ENCODE peak calls at places on chromosomes 3 and 15, in six cellular contexts. Q is mesendoderm, Z is neuronal stem cell, A is H1, N is IMR-90, S is H9. E is an unnamed sample.
A peak's percentile ranks its signal among the peaks of the same experiment; 100 is the strongest.

GRCh38 chr3:110620118-110620517 is 451.5 kb upstream of the NECTIN3 start:
- DNase-seq in S (no peak), Q (peak; percentile 89), A (no peak), Z (no peak), N (no peak), E (peak; percentile 24)

GRCh38 chr3:178060406-178060805 is 475.8 kb upstream of the KCNMB2 start:
- DNase-seq in N (peak; percentile 71), Z (no peak), A (no peak), S (no peak), Q (no peak), E (no peak)

GRCh38 chr15:27679621-27680521 is 419.2 kb downstream of the OCA2 start:
- DNase-seq in Z (no peak), N (no peak), Q (peak; percentile 62), S (peak; percentile 50), A (no peak), E (no peak)

GRCh38 chr15:56608140-56608778 is 125.0 kb downstream of the ZNF280D start:
- DNase-seq in N (peak; percentile 10), Q (no peak), S (no peak), Z (no peak), A (no peak), E (no peak)

GRCh38 chr3:14289590-14290453 is 111.2 kb downstream of the LSM3 start:
- DNase-seq in Q (peak; percentile 92), A (no peak), N (peak; percentile 96), S (no peak), Z (no peak), E (peak; percentile 79)

GRCh38 chr3:47145272-47145671 is 18.6 kb downstream of the SETD2 start:
- DNase-seq in Z (no peak), A (no peak), S (no peak), Q (no peak), N (no peak), E (no peak)

GRCh38 chr3:194375473-194375872 is 5.9 kb upstream of the LRRC15 start:
- DNase-seq in N (no peak), Z (no peak), Q (peak; percentile 90), A (no peak), S (peak; percentile 64), E (no peak)

GRCh38 chr3:5332270-5332956 is 144.9 kb downstream of the EDEM1 start:
- DNase-seq in A (no peak), S (no peak), N (no peak), Q (no peak), Z (no peak), E (no peak)

GRCh38 chr15:82651708-82652107 is 4.5 kb upstream of the CPEB1 start:
- DNase-seq in S (no peak), Q (no peak), Z (no peak), A (no peak), N (no peak), E (no peak)

GRCh38 chr3:141114816-141115458 is 63.8 kb downstream of the SPSB4 start:
- DNase-seq in Q (peak; percentile 62), S (peak; percentile 61), A (peak; percentile 65), N (no peak), Z (no peak), E (peak; percentile 39)

GRCh38 chr3:141950572-141951493 is 74.4 kb downstream of the ATP1B3 start:
- DNase-seq in Q (no peak), S (no peak), N (no peak), Z (no peak), A (peak; percentile 23), E (no peak)

GRCh38 chr15:81643773-81644172 is 269.8 kb upstream of the TMC3 start:
- DNase-seq in S (no peak), N (peak; percentile 1), Z (no peak), A (no peak), Q (no peak), E (no peak)

GRCh38 chr3:26460975-26461374 is 161.6 kb upstream of the LRRC3B start:
- DNase-seq in Z (no peak), S (no peak), N (no peak), Q (no peak), A (no peak), E (no peak)

GRCh38 chr3:190941694-190942280 is 79.3 kb upstream of the GMNC start:
- DNase-seq in N (no peak), A (no peak), Q (peak; percentile 65), S (peak; percentile 34), Z (peak; percentile 1), E (no peak)

GRCh38 chr3:122273498-122273897 is 51.5 kb upstream of the CSTA start:
- DNase-seq in Z (no peak), Q (no peak), A (no peak), N (no peak), S (no peak), E (no peak)

GRCh38 chr3:14592390-14592789 is 52.2 kb upstream of the GRIP2 start:
- DNase-seq in S (no peak), N (no peak), A (no peak), Q (no peak), Z (no peak), E (no peak)

GRCh38 chr15:81516461-81516860 is 142.4 kb upstream of the TMC3 start:
- DNase-seq in S (no peak), Z (no peak), N (peak; percentile 77), A (no peak), Q (no peak), E (no peak)

GRCh38 chr15:29266052-29266572 is 3.5 kb downstream of the NSMCE3 start:
- DNase-seq in N (no peak), A (no peak), S (no peak), Q (no peak), Z (no peak), E (no peak)

GRCh38 chr3:192745150-192745549 is 17.8 kb upstream of the FGF12 start:
- DNase-seq in Z (no peak), A (no peak), N (no peak), Q (no peak), S (no peak), E (no peak)

GRCh38 chr3:62131620-62132019 is 241.7 kb downstream of the FEZF2 start:
- DNase-seq in Z (no peak), A (no peak), N (peak; percentile 11), S (no peak), Q (peak; percentile 40), E (no peak)

GRCh38 chr15:75025102-75025501 is 1.7 kb downstream of the PPCDC start:
- DNase-seq in Z (no peak), A (no peak), N (no peak), S (no peak), Q (no peak), E (no peak)

DNA sequence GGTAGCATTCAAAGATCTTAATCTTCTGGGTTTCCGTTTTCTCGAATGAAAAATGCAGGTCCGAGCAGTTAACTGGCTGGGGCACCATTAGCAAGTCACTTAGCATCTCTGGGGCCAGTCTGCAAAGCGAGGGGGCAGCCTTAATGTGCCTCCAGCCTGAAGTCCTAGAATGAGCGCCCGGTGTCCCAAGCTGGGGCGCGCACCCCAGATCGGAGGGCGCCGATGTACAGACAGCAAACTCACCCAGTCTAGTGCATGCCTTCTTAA is at the start of gene PATL2:
- DNase-seq in N (no peak), S (no peak), Q (no peak), Z (no peak), A (no peak), E (peak; percentile 85)
- H2BK5ac ChIP-seq in N (peak within 1 kb of the TSS; percentile 88), S (no peak within 1 kb of the TSS), Q (peak within 1 kb of the TSS; percentile 62), Z (peak within 1 kb of the TSS; percentile 11), A (no peak within 1 kb of the TSS), E (peak within 1 kb of the TSS; percentile 47)

DNA sequence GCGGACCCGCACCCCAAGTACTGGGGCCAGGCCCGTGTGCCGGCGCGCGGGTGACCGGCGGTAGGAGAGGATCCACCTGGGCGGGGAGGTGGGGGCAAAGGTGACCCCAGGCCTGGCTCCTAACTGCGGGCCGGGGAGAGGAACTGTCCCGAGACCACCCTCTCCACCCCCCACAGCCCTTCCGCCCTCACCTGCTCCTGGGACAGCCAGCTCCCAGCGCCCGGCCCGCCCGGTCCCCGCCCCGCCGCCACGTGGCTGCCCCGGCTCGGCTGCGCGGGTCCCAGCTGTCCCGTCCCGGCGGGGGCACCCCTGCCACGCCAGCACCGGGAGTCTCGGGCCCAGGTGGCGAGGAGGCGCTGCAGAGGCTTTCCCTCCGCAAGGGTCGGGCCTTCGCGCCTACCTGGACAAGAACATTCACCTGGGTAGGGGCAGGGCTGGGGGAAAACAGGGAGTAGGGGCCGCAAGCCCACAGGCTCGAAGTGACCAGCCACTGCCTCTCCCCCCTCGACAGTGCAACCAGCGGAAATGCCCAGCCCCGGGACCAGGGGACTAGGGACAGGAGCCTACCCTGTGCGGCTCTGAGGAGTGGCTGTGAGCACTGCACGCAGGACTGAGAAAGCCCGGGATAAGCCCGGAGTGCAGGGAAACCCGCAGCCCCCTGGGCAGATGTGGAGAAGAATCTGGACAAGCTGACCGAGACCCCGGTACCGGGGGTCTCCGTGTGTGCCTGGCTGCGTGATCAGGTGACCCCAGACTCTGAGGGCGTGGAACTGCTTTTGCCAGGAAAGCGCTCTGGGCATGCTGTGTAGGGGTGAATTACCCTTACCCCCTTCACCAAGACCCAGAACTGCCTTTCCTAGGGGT is at the start of gene SLC12A8:
- DNase-seq in Q (peak; percentile 46), A (peak; percentile 72), Z (no peak), N (no peak), S (peak; percentile 55), E (peak; percentile 29)
- H2BK5ac ChIP-seq in Q (peak within 1 kb of the TSS; percentile 82), A (peak within 1 kb of the TSS; percentile 69), Z (peak within 1 kb of the TSS; percentile 92), N (no peak within 1 kb of the TSS), S (no peak within 1 kb of the TSS), E (peak within 1 kb of the TSS; percentile 9)

GRCh38 chr3:115084686-115085085 is 62.4 kb downstream of the ZBTB20 start:
- DNase-seq in S (no peak), A (no peak), Q (no peak), Z (no peak), N (no peak), E (no peak)
- H2BK5ac ChIP-seq in S (no peak overlapping the region), A (no peak overlapping the region), Q (no peak overlapping the region), Z (no peak overlapping the region), N (no peak overlapping the region), E (no peak overlapping the region)

GRCh38 chr15:80058851-80059785 is at the start of gene ZFAND6:
- DNase-seq in A (peak; percentile 98), Q (peak; percentile 98), N (peak; percentile 91), Z (peak; percentile 95), S (peak; percentile 96), E (peak; percentile 99)

GRCh38 chr15:80058044-80058443 is 1.4 kb upstream of the ZFAND6 start:
- DNase-seq in Z (no peak), Q (no peak), S (no peak), N (no peak), A (no peak), E (no peak)

GRCh38 chr15:80061581-80061980 is 2.1 kb downstream of the ZFAND6 start:
- DNase-seq in Z (no peak), Q (no peak), N (peak; percentile 43), A (no peak), S (no peak), E (no peak)

GRCh38 chr15:80055933-80056332 is 3.5 kb upstream of the ZFAND6 start:
- DNase-seq in Z (no peak), N (no peak), S (no peak), A (no peak), Q (no peak), E (no peak)

DNA sequence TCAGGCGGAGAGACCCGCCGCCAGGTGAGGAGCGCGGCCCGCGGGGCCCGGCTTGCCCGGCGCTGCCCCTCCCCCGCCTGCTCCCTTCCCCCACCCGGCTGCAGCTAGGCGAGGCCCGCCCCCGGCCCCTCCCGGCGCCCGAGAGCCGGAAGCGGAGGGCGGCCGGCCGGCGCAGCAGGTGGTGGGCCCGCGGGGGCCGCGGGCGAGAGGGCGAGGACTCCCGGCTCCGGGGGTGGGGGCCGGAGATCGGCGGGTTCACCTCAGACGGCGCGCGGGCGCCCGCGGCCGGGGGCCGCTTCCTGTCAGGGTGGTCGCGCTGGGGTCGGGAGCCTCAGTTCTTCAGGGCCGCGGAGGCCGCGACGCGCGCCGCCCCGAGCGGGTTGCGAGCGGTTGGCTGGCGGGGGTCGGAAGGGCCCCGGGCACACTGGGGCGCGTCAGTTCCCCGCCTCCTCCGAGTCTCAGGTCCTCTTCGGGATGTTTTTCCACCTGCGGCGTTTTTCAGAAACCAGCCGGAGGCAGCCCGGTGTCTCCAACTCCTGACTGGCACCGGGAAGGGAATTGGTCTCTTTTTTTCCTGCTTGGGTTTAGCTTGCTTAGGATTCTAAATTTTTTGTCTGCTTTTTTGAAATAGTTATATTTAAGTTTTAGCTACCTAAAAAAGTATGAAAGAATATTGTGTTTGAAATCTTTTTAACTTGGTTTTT is 462 bp downstream of the ZFAND6 start:
- DNase-seq in N (peak; percentile 16), Q (peak; percentile 87), Z (peak; percentile 72), A (no peak), S (peak; percentile 62), E (peak; percentile 60)
- H2BK5ac ChIP-seq in N (peak overlapping the region; percentile 82), Q (no peak overlapping the region), Z (peak overlapping the region; percentile 82), A (peak overlapping the region; percentile 19), S (no peak overlapping the region), E (peak overlapping the region; percentile 94)